ENCODE peak calls at places on chromosomes 6 and 20, in five cellular contexts. One of them, this sample, is unnamed.
A peak's percentile ranks its signal among the peaks of the same experiment; 100 is the strongest.

GRCh38 chr6:121515615-121516265 is 80.3 kb downstream of the GJA1 start:
- DNase-seq in CD8-positive, alpha-beta T cell: no peak
- DNase-seq in BJ: no peak
- DNase-seq in HFF-Myc: no peak
- DNase-seq in A549: no peak
- DNase-seq in this sample: no peak

GRCh38 chr20:51749674-51750036 is 18.5 kb downstream of the ATP9A start:
- DNase-seq in CD8-positive, alpha-beta T cell: no peak
- DNase-seq in HFF-Myc: no peak
- DNase-seq in BJ: no peak
- DNase-seq in A549: peak; percentile 60
- DNase-seq in this sample: no peak

GRCh38 chr6:51514396-51515051 is 572.9 kb downstream of the PKHD1 start:
- DNase-seq in BJ: no peak
- DNase-seq in CD8-positive, alpha-beta T cell: no peak
- DNase-seq in A549: no peak
- DNase-seq in HFF-Myc: no peak
- DNase-seq in this sample: no peak

GRCh38 chr20:8749986-8750385 is 318.9 kb upstream of the PLCB4 start:
- DNase-seq in A549: no peak
- DNase-seq in BJ: no peak
- DNase-seq in HFF-Myc: no peak
- DNase-seq in CD8-positive, alpha-beta T cell: no peak
- DNase-seq in this sample: no peak

GRCh38 chr6:12271997-12272396 is 18.2 kb upstream of the EDN1 start:
- DNase-seq in BJ: no peak
- DNase-seq in CD8-positive, alpha-beta T cell: no peak
- DNase-seq in A549: no peak
- DNase-seq in HFF-Myc: no peak
- DNase-seq in this sample: no peak

GRCh38 chr20:57294558-57294957 is 28.1 kb upstream of the BMP7 start:
- DNase-seq in HFF-Myc: no peak
- DNase-seq in BJ: no peak
- DNase-seq in A549: no peak
- DNase-seq in CD8-positive, alpha-beta T cell: no peak
- DNase-seq in this sample: no peak

GRCh38 chr6:105795913-105796517 is 290.1 kb upstream of the PRDM1 start:
- DNase-seq in CD8-positive, alpha-beta T cell: no peak
- DNase-seq in BJ: no peak
- DNase-seq in HFF-Myc: no peak
- DNase-seq in A549: peak; percentile 87
- DNase-seq in this sample: no peak

GRCh38 chr6:106538145-106538544 is 91.2 kb downstream of the RTN4IP1 start:
- DNase-seq in BJ: no peak
- DNase-seq in A549: no peak
- DNase-seq in CD8-positive, alpha-beta T cell: no peak
- DNase-seq in HFF-Myc: no peak
- DNase-seq in this sample: no peak

GRCh38 chr6:308768-309167 is 16.5 kb downstream of the DUSP22 start:
- DNase-seq in CD8-positive, alpha-beta T cell: no peak
- DNase-seq in HFF-Myc: no peak
- DNase-seq in A549: no peak
- DNase-seq in BJ: no peak
- DNase-seq in this sample: no peak

GRCh38 chr20:58169441-58169840 is 59.0 kb downstream of the ANKRD60 start:
- DNase-seq in HFF-Myc: peak; percentile 42
- DNase-seq in CD8-positive, alpha-beta T cell: no peak
- DNase-seq in A549: no peak
- DNase-seq in BJ: peak; percentile 50
- DNase-seq in this sample: peak; percentile 7

GRCh38 chr20:5211803-5212714 is 85.3 kb downstream of the CDS2 start:
- DNase-seq in CD8-positive, alpha-beta T cell: no peak
- DNase-seq in HFF-Myc: no peak
- DNase-seq in BJ: no peak
- DNase-seq in A549: no peak
- DNase-seq in this sample: no peak

GRCh38 chr6:33656844-33657243 is 35.7 kb downstream of the ITPR3 start:
- DNase-seq in CD8-positive, alpha-beta T cell: no peak
- DNase-seq in A549: no peak
- DNase-seq in BJ: no peak
- DNase-seq in HFF-Myc: no peak
- DNase-seq in this sample: no peak

GRCh38 chr6:159805418-159806020 is 5.4 kb downstream of the PNLDC1 start:
- DNase-seq in HFF-Myc: no peak
- DNase-seq in BJ: no peak
- DNase-seq in A549: no peak
- DNase-seq in CD8-positive, alpha-beta T cell: no peak
- DNase-seq in this sample: no peak

GRCh38 chr20:20561172-20561571 is 151.3 kb downstream of the RALGAPA2 start:
- DNase-seq in A549: no peak
- DNase-seq in BJ: no peak
- DNase-seq in HFF-Myc: no peak
- DNase-seq in CD8-positive, alpha-beta T cell: no peak
- DNase-seq in this sample: no peak

GRCh38 chr6:1481326-1481725 is 92.0 kb downstream of the FOXF2 start:
- DNase-seq in BJ: peak; percentile 71
- DNase-seq in A549: peak; percentile 73
- DNase-seq in CD8-positive, alpha-beta T cell: no peak
- DNase-seq in HFF-Myc: no peak
- DNase-seq in this sample: peak; percentile 34

GRCh38 chr20:39269031-39269461 is 306.9 kb downstream of the DHX35 start:
- DNase-seq in BJ: no peak
- DNase-seq in A549: peak; percentile 25
- DNase-seq in HFF-Myc: no peak
- DNase-seq in CD8-positive, alpha-beta T cell: peak; percentile 13
- DNase-seq in this sample: no peak

GRCh38 chr6:110395221-110395620 is 20.2 kb downstream of the DDO start:
- DNase-seq in CD8-positive, alpha-beta T cell: no peak
- DNase-seq in A549: no peak
- DNase-seq in HFF-Myc: no peak
- DNase-seq in BJ: no peak
- DNase-seq in this sample: no peak

GRCh38 chr20:3222635-3223600 is 13.6 kb downstream of the ITPA start:
- DNase-seq in A549: peak; percentile 69
- DNase-seq in HFF-Myc: no peak
- DNase-seq in BJ: no peak
- DNase-seq in CD8-positive, alpha-beta T cell: peak; percentile 56
- DNase-seq in this sample: no peak

GRCh38 chr20:37311710-37312355 is 22.4 kb downstream of the MANBAL start:
- DNase-seq in A549: no peak
- DNase-seq in HFF-Myc: no peak
- DNase-seq in BJ: no peak
- DNase-seq in CD8-positive, alpha-beta T cell: no peak
- DNase-seq in this sample: no peak

GRCh38 chr20:61559706-61560315 is 307.8 kb downstream of the CDH4 start:
- DNase-seq in A549: no peak
- DNase-seq in BJ: no peak
- DNase-seq in HFF-Myc: no peak
- DNase-seq in CD8-positive, alpha-beta T cell: no peak
- DNase-seq in this sample: no peak

GRCh38 chr20:50338479-50339195 is 148.0 kb downstream of the CEBPB start:
- DNase-seq in CD8-positive, alpha-beta T cell: peak; percentile 12
- DNase-seq in A549: no peak
- DNase-seq in HFF-Myc: no peak
- DNase-seq in BJ: no peak
- DNase-seq in this sample: no peak

GRCh38 chr6:5190467-5190866 is 70.3 kb downstream of the LYRM4 start:
- DNase-seq in HFF-Myc: no peak
- DNase-seq in A549: peak; percentile 60
- DNase-seq in CD8-positive, alpha-beta T cell: no peak
- DNase-seq in BJ: peak; percentile 84
- DNase-seq in this sample: peak; percentile 87

GRCh38 chr6:110491644-110492317 is 15.4 kb upstream of the SLC22A16 start:
- DNase-seq in A549: no peak
- DNase-seq in CD8-positive, alpha-beta T cell: no peak
- DNase-seq in BJ: no peak
- DNase-seq in HFF-Myc: peak; percentile 19
- DNase-seq in this sample: no peak

GRCh38 chr6:132392792-132393191 is 8.5 kb downstream of the MOXD1 start:
- DNase-seq in BJ: no peak
- DNase-seq in HFF-Myc: no peak
- DNase-seq in CD8-positive, alpha-beta T cell: no peak
- DNase-seq in A549: peak; percentile 33
- DNase-seq in this sample: no peak

GRCh38 chr6:112951829-112952228 is 604.7 kb downstream of the RFPL4B start:
- DNase-seq in BJ: no peak
- DNase-seq in HFF-Myc: no peak
- DNase-seq in CD8-positive, alpha-beta T cell: no peak
- DNase-seq in A549: no peak
- DNase-seq in this sample: no peak

GRCh38 chr20:38343107-38343797 is 3.0 kb upstream of the LBP start:
- DNase-seq in HFF-Myc: no peak
- DNase-seq in A549: peak; percentile 35
- DNase-seq in BJ: no peak
- DNase-seq in CD8-positive, alpha-beta T cell: no peak
- DNase-seq in this sample: no peak

GRCh38 chr20:35640724-35641123 is 24.0 kb downstream of the CPNE1 start:
- DNase-seq in BJ: no peak
- DNase-seq in HFF-Myc: no peak
- DNase-seq in CD8-positive, alpha-beta T cell: no peak
- DNase-seq in A549: no peak
- DNase-seq in this sample: no peak

GRCh38 chr6:124026645-124027044 is 223.0 kb downstream of the NKAIN2 start:
- DNase-seq in BJ: no peak
- DNase-seq in A549: no peak
- DNase-seq in HFF-Myc: no peak
- DNase-seq in CD8-positive, alpha-beta T cell: no peak
- DNase-seq in this sample: no peak

GRCh38 chr20:42100137-42100704 is 482.0 kb upstream of the CHD6 start:
- DNase-seq in HFF-Myc: no peak
- DNase-seq in CD8-positive, alpha-beta T cell: no peak
- DNase-seq in A549: no peak
- DNase-seq in BJ: no peak
- DNase-seq in this sample: no peak

GRCh38 chr20:45341939-45342862 is 6.0 kb downstream of the SDC4 start:
- DNase-seq in CD8-positive, alpha-beta T cell: no peak
- DNase-seq in BJ: no peak
- DNase-seq in HFF-Myc: no peak
- DNase-seq in A549: no peak
- DNase-seq in this sample: no peak
- H3K4me3 ChIP-seq in CD8-positive, alpha-beta T cell: no peak overlapping the region
- H3K4me3 ChIP-seq in BJ: peak overlapping the region; percentile 16
- H3K4me3 ChIP-seq in HFF-Myc: peak overlapping the region; percentile 75
- H3K4me3 ChIP-seq in A549: peak overlapping the region; percentile 8
- H3K4me3 ChIP-seq in this sample: peak overlapping the region; percentile 35

GRCh38 chr6:140586426-140587061 is 1212.1 kb upstream of the CITED2 start:
- DNase-seq in A549: no peak
- DNase-seq in BJ: no peak
- DNase-seq in HFF-Myc: no peak
- DNase-seq in CD8-positive, alpha-beta T cell: no peak
- DNase-seq in this sample: no peak
- TF ChIP-seq CTCF in A549: no peak
- TF ChIP-seq CTCF in BJ: no peak
- TF ChIP-seq CTCF in HFF-Myc: no peak
- TF ChIP-seq CTCF in CD8-positive, alpha-beta T cell: no peak
- TF ChIP-seq CTCF in this sample: no peak

GRCh38 chr6:150915868-150916267 is 50.4 kb downstream of the MTHFD1L start:
- DNase-seq in A549: no peak
- DNase-seq in CD8-positive, alpha-beta T cell: no peak
- DNase-seq in HFF-Myc: no peak
- DNase-seq in BJ: no peak
- DNase-seq in this sample: no peak
- H3K4me3 ChIP-seq in A549: no peak overlapping the region
- H3K4me3 ChIP-seq in CD8-positive, alpha-beta T cell: no peak overlapping the region
- H3K4me3 ChIP-seq in HFF-Myc: no peak overlapping the region
- H3K4me3 ChIP-seq in BJ: no peak overlapping the region
- H3K4me3 ChIP-seq in this sample: no peak overlapping the region

GRCh38 chr6:42963855-42964605 is 3.5 kb downstream of the GNMT start:
- DNase-seq in A549: peak; percentile 63
- DNase-seq in CD8-positive, alpha-beta T cell: peak; percentile 28
- DNase-seq in HFF-Myc: no peak
- DNase-seq in BJ: no peak
- DNase-seq in this sample: no peak
- TF ChIP-seq CTCF in A549: peak; percentile 26
- TF ChIP-seq CTCF in CD8-positive, alpha-beta T cell: no peak
- TF ChIP-seq CTCF in HFF-Myc: peak; percentile 46
- TF ChIP-seq CTCF in BJ: peak; percentile 45
- TF ChIP-seq CTCF in this sample: peak; percentile 32

This sample was measured in AG04449.